ENCODE peak calls at places on chromosomes 3 and 15, in six cellular contexts. L, W, F, K, P and H are unnamed samples.

GRCh38 chr3:113113361-113113760 is 98.0 kb upstream of the BOC start:
- DNase-seq in L (no peak), W (no peak), F (peak; percentile 8), K (no peak), P (no peak), H (no peak)

GRCh38 chr3:164903820-164904451 is 174.4 kb downstream of the SI start:
- DNase-seq in L (no peak), W (no peak), F (no peak), K (no peak), P (no peak), H (no peak)

GRCh38 chr3:4334548-4334947 is 31.4 kb downstream of the SETMAR start:
- DNase-seq in L (no peak), W (no peak), F (no peak), K (no peak), P (no peak), H (no peak)

GRCh38 chr3:125310623-125311076 is 64.5 kb downstream of the ZNF148 start:
- DNase-seq in L (peak; percentile 50), W (no peak), F (peak; percentile 75), K (no peak), P (no peak), H (peak; percentile 10)

GRCh38 chr3:186286114-186286513 is 75.9 kb downstream of the DGKG start:
- DNase-seq in L (no peak), W (no peak), F (no peak), K (no peak), P (no peak), H (no peak)

GRCh38 chr3:111246967-111247760 is 175.5 kb downstream of the NECTIN3 start:
- DNase-seq in L (no peak), W (peak; percentile 61), F (no peak), K (peak; percentile 83), P (no peak), H (no peak)

GRCh38 chr3:77524467-77524866 is 484.6 kb downstream of the ROBO2 start:
- DNase-seq in L (no peak), W (no peak), F (no peak), K (no peak), P (no peak), H (no peak)

GRCh38 chr15:34336947-34337556 is 529 bp downstream of the SLC12A6 start:
- DNase-seq in L (no peak), W (no peak), F (peak; percentile 54), K (no peak), P (peak; percentile 24), H (no peak)

GRCh38 chr15:49085696-49086459 is 39.6 kb upstream of the SECISBP2L start:
- DNase-seq in L (no peak), W (no peak), F (no peak), K (no peak), P (no peak), H (no peak)

GRCh38 chr3:43885908-43886618 is 195.3 kb downstream of the ABHD5 start:
- DNase-seq in L (no peak), W (no peak), F (no peak), K (no peak), P (no peak), H (no peak)

GRCh38 chr3:24287728-24288450 is 206.8 kb downstream of the THRB start:
- DNase-seq in L (no peak), W (no peak), F (no peak), K (no peak), P (no peak), H (no peak)

GRCh38 chr3:173191611-173192010 is 50.6 kb upstream of the SPATA16 start:
- DNase-seq in L (no peak), W (no peak), F (no peak), K (no peak), P (no peak), H (no peak)

GRCh38 chr15:91790826-91791225 is 62.7 kb upstream of the SLCO3A1 start:
- DNase-seq in L (no peak), W (no peak), F (no peak), K (no peak), P (no peak), H (no peak)

GRCh38 chr3:109072208-109072607 is 45.7 kb downstream of the MORC1 start:
- DNase-seq in L (no peak), W (no peak), F (peak; percentile 4), K (no peak), P (no peak), H (peak; percentile 7)

GRCh38 chr3:170709046-170709445 is 123.2 kb upstream of the SLC7A14 start:
- DNase-seq in L (no peak), W (peak; percentile 87), F (no peak), K (peak; percentile 67), P (no peak), H (no peak)

GRCh38 chr15:28994142-28994829 is 108.5 kb downstream of the APBA2 start:
- DNase-seq in L (no peak), W (no peak), F (peak; percentile 32), K (no peak), P (no peak), H (no peak)

GRCh38 chr3:171620825-171621434 is 160.7 kb upstream of the TNIK start:
- DNase-seq in L (no peak), W (peak; percentile 25), F (no peak), K (peak; percentile 29), P (no peak), H (no peak)

GRCh38 chr15:80984856-80985255 is 4.8 kb downstream of the MESD start:
- DNase-seq in L (peak; percentile 82), W (no peak), F (no peak), K (no peak), P (no peak), H (no peak)

GRCh38 chr3:72629191-72629611 is 219.0 kb downstream of the SHQ1 start:
- DNase-seq in L (peak; percentile 51), W (no peak), F (peak; percentile 13), K (no peak), P (no peak), H (peak; percentile 39)

GRCh38 chr15:75230524-75231371 is 27.4 kb upstream of the GOLGA6C start:
- DNase-seq in L (no peak), W (no peak), F (no peak), K (no peak), P (peak; percentile 39), H (peak; percentile 10)

GRCh38 chr3:107421881-107422280 is 44.6 kb downstream of the CCDC54 start:
- DNase-seq in L (no peak), W (no peak), F (no peak), K (no peak), P (no peak), H (no peak)

GRCh38 chr3:107426223-107426622 is 49.0 kb downstream of the CCDC54 start:
- DNase-seq in L (no peak), W (no peak), F (no peak), K (no peak), P (no peak), H (no peak)

GRCh38 chr3:107425033-107425432 is 47.8 kb downstream of the CCDC54 start:
- DNase-seq in L (no peak), W (no peak), F (no peak), K (no peak), P (no peak), H (no peak)

GRCh38 chr3:107416886-107417285 is 39.6 kb downstream of the CCDC54 start:
- DNase-seq in L (no peak), W (no peak), F (no peak), K (no peak), P (no peak), H (no peak)

GRCh38 chr3:107421170-107421792 is 44.0 kb downstream of the CCDC54 start:
- DNase-seq in L (no peak), W (no peak), F (peak; percentile 15), K (no peak), P (no peak), H (peak; percentile 52)
- TF ChIP-seq CTCF in L (peak; percentile 68), W (peak; percentile 68), F (peak; percentile 76), K (peak; percentile 61), P (peak; percentile 60), H (peak; percentile 42)

DNA sequence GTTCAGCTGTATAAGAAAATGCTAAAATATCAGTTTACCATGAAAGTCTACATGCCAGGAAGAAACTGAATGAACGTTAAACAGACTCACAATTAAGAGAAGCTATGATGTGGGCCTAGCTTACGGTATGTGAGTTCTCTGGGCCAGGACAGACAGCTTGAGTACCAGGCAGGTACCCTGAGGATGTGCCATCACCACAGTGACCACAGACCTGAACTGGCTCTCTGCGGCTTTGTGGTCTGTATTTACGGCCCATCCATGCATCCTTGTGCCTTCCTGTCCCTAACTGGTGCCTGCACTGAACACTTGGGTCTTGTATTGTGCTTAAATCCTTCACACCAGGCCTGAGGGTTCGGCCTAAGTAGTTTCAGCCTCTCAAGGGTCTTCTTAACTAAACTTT is 467.5 kb upstream of the PPP2R3A start:
- DNase-seq in L (no peak), W (no peak), F (no peak), K (no peak), P (no peak), H (no peak)
- TF ChIP-seq CTCF in L (no peak), W (no peak), F (no peak), K (no peak), P (no peak), H (no peak)

DNA sequence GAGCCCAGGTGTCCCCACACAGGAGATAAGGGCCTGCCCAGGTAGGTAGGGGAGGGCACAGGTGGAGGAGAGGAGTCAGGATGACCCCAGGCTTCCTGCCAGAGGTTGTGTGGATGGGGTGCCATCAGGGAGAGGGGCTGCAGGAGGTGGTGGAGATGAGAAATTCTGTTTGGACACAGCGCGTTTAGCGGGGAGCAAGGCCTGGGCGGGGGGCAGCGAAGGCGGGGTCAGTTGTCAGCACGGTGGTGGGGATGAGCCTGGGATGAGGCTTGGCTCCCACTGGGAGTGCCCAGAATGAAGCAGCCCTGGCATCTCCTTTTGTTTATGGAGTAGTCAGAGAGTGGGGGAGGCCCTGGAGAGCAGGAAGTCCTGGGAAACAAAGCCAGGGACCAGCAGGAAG is 14.6 kb downstream of the RNF123 start:
- DNase-seq in L (no peak), W (no peak), F (no peak), K (no peak), P (no peak), H (no peak)
- TF ChIP-seq CTCF in L (no peak), W (no peak), F (no peak), K (no peak), P (no peak), H (no peak)

DNA sequence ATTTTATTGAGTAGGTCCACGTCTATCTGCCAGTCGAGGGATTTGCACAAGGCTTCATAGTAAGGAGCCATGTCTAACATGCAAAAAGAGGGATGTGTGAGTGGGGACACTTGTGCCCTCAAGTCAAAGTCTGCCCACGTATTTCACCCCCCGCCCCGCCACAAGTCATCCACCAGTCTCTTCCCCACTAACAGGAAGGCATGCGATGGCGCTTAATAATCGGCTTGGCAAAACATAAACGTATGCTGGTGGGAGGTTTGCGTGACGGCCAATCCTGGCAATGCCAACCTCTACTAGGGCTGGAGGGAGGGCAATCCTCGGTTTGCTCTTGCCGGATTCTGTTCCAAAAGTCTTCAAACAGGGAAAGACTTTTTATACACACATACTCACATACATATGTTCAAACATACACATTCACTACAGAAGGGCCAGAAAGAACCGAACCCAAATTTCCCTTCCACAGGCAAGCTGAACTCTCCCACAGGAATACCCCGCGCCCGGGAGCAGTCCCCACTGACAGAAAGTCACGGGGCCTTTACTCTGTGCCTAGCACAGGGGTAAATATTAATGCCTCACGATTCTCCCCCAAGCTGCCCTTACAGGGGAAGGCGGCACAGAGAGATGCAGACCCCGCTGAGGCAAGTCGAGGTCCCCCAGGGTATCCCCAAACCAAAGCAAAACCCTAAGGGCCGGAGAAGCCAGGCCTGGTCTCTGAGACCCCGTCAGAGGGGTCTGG is 675 bp downstream of the PSMD6 start:
- DNase-seq in L (no peak), W (no peak), F (peak; percentile 59), K (no peak), P (peak; percentile 5), H (no peak)
- TF ChIP-seq CTCF in L (no peak), W (no peak), F (no peak), K (no peak), P (no peak), H (no peak)